ENCODE peak calls at places on chromosomes 5 and 9, in five cellular contexts. One of them, this sample, is unnamed.

GRCh38 chr9:17813798-17814197 is 234.9 kb downstream of the SH3GL2 start:
- DNase-seq in NCI-H524: no peak
- DNase-seq in A673: no peak
- DNase-seq in ACHN: no peak
- DNase-seq in GM23248: no peak
- DNase-seq in this sample: no peak

GRCh38 chr5:173721259-173722232 is 105.1 kb upstream of the BOD1 start:
- DNase-seq in NCI-H524: no peak
- DNase-seq in A673: no peak
- DNase-seq in ACHN: peak; percentile 24
- DNase-seq in GM23248: no peak
- DNase-seq in this sample: no peak

GRCh38 chr9:134411451-134412297 is 85.4 kb downstream of the RXRA start:
- DNase-seq in NCI-H524: no peak
- DNase-seq in A673: peak; percentile 43
- DNase-seq in ACHN: no peak
- DNase-seq in GM23248: no peak
- DNase-seq in this sample: no peak

GRCh38 chr9:133928248-133928764 is 63.8 kb downstream of the VAV2 start:
- DNase-seq in NCI-H524: no peak
- DNase-seq in A673: no peak
- DNase-seq in ACHN: no peak
- DNase-seq in GM23248: no peak
- DNase-seq in this sample: no peak

GRCh38 chr9:105957830-105958229 is 263.5 kb downstream of the TMEM38B start:
- DNase-seq in NCI-H524: no peak
- DNase-seq in A673: no peak
- DNase-seq in ACHN: no peak
- DNase-seq in GM23248: no peak
- DNase-seq in this sample: no peak

GRCh38 chr9:37953775-37954437 is 50.0 kb upstream of the SLC25A51 start:
- DNase-seq in NCI-H524: no peak
- DNase-seq in A673: peak; percentile 40
- DNase-seq in ACHN: peak; percentile 88
- DNase-seq in GM23248: peak; percentile 98
- DNase-seq in this sample: no peak

GRCh38 chr9:83962165-83962564 is 17.9 kb downstream of the HNRNPK start:
- DNase-seq in NCI-H524: no peak
- DNase-seq in A673: no peak
- DNase-seq in ACHN: no peak
- DNase-seq in GM23248: peak; percentile 73
- DNase-seq in this sample: no peak

GRCh38 chr5:122170630-122171029 is 41.3 kb downstream of the ZNF474 start:
- DNase-seq in NCI-H524: no peak
- DNase-seq in A673: no peak
- DNase-seq in ACHN: peak; percentile 41
- DNase-seq in GM23248: peak; percentile 64
- DNase-seq in this sample: no peak